ENCODE peak calls at places on chromosomes 4 and X, in four cellular contexts. One of them, this sample, is unnamed.

GRCh38 chrX:12989456-12989855 is 14.5 kb downstream of the TMSB4X start:
- DNase-seq in MCF 10A: no peak
- DNase-seq in osteocyte: no peak
- DNase-seq in HFF-Myc: no peak
- DNase-seq in this sample: no peak

GRCh38 chr4:143728171-143728570 is 27.7 kb upstream of the FREM3 start:
- DNase-seq in MCF 10A: peak
- DNase-seq in osteocyte: no peak
- DNase-seq in HFF-Myc: no peak
- DNase-seq in this sample: no peak

GRCh38 chrX:13432376-13432775 is 112.5 kb upstream of the ATXN3L start:
- DNase-seq in MCF 10A: peak
- DNase-seq in osteocyte: no peak
- DNase-seq in HFF-Myc: peak
- DNase-seq in this sample: no peak

GRCh38 chrX:124289443-124289842 is 43.0 kb upstream of the TEX13D start:
- DNase-seq in MCF 10A: no peak
- DNase-seq in osteocyte: no peak
- DNase-seq in HFF-Myc: no peak
- DNase-seq in this sample: no peak

GRCh38 chrX:120697053-120697452 is 67.2 kb upstream of the C1GALT1C1 start:
- DNase-seq in MCF 10A: no peak
- DNase-seq in osteocyte: no peak
- DNase-seq in HFF-Myc: no peak
- DNase-seq in this sample: no peak

GRCh38 chr4:98566491-98567008 is 91.9 kb downstream of the TSPAN5 start:
- DNase-seq in MCF 10A: no peak
- DNase-seq in osteocyte: no peak
- DNase-seq in HFF-Myc: no peak
- DNase-seq in this sample: no peak

GRCh38 chr4:176191974-176192373 is 3.4 kb downstream of the SPATA4 start:
- DNase-seq in MCF 10A: peak
- DNase-seq in osteocyte: no peak
- DNase-seq in HFF-Myc: no peak
- DNase-seq in this sample: no peak

GRCh38 chr4:53781614-53782467 is 190.6 kb upstream of the LNX1 start:
- DNase-seq in MCF 10A: peak
- DNase-seq in osteocyte: no peak
- DNase-seq in HFF-Myc: no peak
- DNase-seq in this sample: no peak

DNA sequence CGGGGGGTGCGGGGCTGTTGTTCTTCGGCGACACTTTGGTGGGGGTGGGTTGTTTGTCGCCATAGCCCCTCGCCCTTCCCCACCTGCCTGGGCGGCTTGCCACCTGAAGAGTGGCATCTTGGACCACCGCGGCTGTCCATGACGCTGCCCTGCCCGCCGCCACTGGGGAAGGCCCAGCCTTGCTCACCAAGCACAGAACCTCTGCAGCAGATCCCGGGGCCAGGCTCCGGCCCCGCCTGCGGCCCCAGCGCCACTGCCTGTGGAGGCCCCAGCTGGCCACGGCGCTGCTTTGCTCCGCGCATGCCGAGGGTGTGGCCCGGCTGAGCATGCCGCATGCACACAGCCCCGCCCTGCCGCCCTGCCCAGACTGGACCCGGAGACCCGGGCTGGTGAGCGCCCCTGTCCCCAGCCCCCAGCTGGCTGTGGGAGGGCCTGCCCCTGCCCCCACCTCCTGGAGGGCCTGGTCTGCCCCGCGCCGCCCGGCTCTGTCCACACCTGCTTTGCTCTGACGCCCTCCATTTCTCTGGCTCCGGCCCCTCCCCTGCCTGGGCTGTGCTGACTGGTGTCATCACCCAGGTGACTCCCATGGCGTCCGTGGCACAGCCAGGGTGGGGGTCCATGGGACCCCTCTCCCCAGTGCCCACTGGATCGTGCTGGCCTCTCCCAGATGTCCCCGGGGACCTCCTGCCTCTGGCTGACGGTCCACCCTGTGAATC is 5.3 kb downstream of the NAT8L start:
- DNase-seq in MCF 10A: no peak
- DNase-seq in osteocyte: no peak
- DNase-seq in HFF-Myc: no peak
- DNase-seq in this sample: no peak
- TF ChIP-seq CTCF in MCF 10A: no peak
- TF ChIP-seq CTCF in osteocyte: no peak
- TF ChIP-seq CTCF in HFF-Myc: no peak
- TF ChIP-seq CTCF in this sample: no peak

GRCh38 chr4:173522160-173522873 is 7.7 kb downstream of the HAND2 start:
- DNase-seq in MCF 10A: no peak
- DNase-seq in osteocyte: peak
- DNase-seq in HFF-Myc: peak
- DNase-seq in this sample: peak
- TF ChIP-seq CTCF in MCF 10A: no peak
- TF ChIP-seq CTCF in osteocyte: no peak
- TF ChIP-seq CTCF in HFF-Myc: peak
- TF ChIP-seq CTCF in this sample: peak

GRCh38 chrX:72297953-72298730 is 7.6 kb downstream of the CITED1 start:
- DNase-seq in MCF 10A: peak
- DNase-seq in osteocyte: peak
- DNase-seq in HFF-Myc: no peak
- DNase-seq in this sample: no peak
- TF ChIP-seq CTCF in MCF 10A: peak
- TF ChIP-seq CTCF in osteocyte: no peak
- TF ChIP-seq CTCF in HFF-Myc: peak
- TF ChIP-seq CTCF in this sample: no peak

GRCh38 chr4:129526812-129527211 is 430.9 kb downstream of the C4orf33 start:
- DNase-seq in MCF 10A: peak
- DNase-seq in osteocyte: no peak
- DNase-seq in HFF-Myc: no peak
- DNase-seq in this sample: no peak
- TF ChIP-seq CTCF in MCF 10A: peak
- TF ChIP-seq CTCF in osteocyte: peak
- TF ChIP-seq CTCF in HFF-Myc: no peak
- TF ChIP-seq CTCF in this sample: peak

DNA sequence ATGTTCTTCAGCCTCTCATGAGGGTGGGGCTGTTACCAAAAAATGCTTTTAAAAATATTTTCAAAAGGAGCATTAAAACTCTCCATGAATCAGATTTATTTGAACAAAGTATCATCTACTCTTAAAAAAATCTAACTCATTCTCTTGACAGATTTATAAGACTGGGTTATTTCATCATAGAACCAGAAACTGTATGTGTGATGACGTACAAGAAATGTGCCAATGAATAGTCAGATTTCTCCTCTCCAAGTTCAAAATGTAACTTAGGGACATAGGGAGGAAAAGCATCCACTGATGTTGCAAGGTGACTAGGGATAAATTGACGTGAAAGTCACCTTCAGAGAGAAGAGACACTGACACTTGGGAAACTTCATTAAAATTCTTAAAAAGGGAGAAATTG is 89.1 kb upstream of the CLNK start:
- DNase-seq in MCF 10A: no peak
- DNase-seq in osteocyte: no peak
- DNase-seq in HFF-Myc: no peak
- DNase-seq in this sample: no peak
- TF ChIP-seq CTCF in MCF 10A: no peak
- TF ChIP-seq CTCF in osteocyte: no peak
- TF ChIP-seq CTCF in HFF-Myc: no peak
- TF ChIP-seq CTCF in this sample: no peak

DNA sequence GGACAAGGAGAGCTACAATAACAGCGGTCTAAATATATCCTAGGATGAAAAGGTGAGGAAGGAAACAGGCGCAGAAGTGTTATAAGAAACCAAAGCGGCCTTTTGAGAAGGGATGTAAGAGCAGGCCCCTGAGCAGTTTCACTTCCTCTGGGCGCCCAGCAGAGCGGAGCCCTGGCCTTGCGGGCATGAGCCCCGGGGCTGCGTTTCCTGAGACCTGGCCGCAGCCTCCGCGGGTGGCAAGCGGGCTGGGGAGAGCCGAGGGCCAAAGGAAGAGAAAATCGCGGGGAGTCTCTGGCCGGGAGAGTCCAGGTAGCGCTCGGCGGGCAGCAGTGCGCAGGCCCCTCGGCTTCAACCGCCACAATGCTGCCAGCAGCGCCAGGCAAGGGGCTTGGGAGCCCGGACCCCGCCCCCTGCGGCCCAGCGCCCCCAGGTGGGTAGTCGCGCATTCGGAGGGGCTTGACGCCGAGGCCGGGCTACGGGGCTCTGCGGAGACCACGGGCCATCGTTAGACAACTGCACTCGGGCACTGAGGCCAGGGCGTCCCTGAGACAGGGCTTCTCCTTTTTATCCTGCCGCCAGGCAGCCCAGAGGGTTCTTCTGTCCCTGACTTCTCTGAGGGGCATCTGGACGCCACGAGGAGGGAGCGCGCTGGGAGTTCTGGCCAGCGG is at the start of gene BANK1:
- DNase-seq in MCF 10A: no peak
- DNase-seq in osteocyte: peak
- DNase-seq in HFF-Myc: no peak
- DNase-seq in this sample: peak
- TF ChIP-seq CTCF in MCF 10A: no peak
- TF ChIP-seq CTCF in osteocyte: peak
- TF ChIP-seq CTCF in HFF-Myc: peak
- TF ChIP-seq CTCF in this sample: peak

GRCh38 chrX:110218591-110218990 is 99.3 kb downstream of the AMMECR1 start:
- DNase-seq in MCF 10A: peak
- DNase-seq in osteocyte: no peak
- DNase-seq in HFF-Myc: no peak
- DNase-seq in this sample: no peak
- TF ChIP-seq CTCF in MCF 10A: no peak
- TF ChIP-seq CTCF in osteocyte: no peak
- TF ChIP-seq CTCF in HFF-Myc: no peak
- TF ChIP-seq CTCF in this sample: no peak